ENCODE peak calls at places on chromosomes 3 and 15, in six cellular contexts. U is A549, R is right lobe of liver, G is body of pancreas, Y is heart left ventricle, K is upper lobe of left lung. P is an unnamed sample. For H3K4me1, the result is how much of the 10 kb centered on the place peaks cover.

GRCh38 chr15:39083213-39083612 is 497.7 kb upstream of the THBS1 start:
- ATAC-seq in U (no peak), R (no peak), G (no peak), Y (no peak), K (peak), P (no peak)

GRCh38 chr15:80710635-80711553 is 15.8 kb downstream of the ABHD17C start:
- ATAC-seq in U (no peak), R (no peak), G (no peak), Y (no peak), K (no peak), P (no peak)

GRCh38 chr3:52704611-52705437 is 767 bp downstream of the GLT8D1 start:
- ATAC-seq in U (peak), R (peak), G (no peak), Y (peak), K (peak), P (peak)

GRCh38 chr3:31102196-31102879 is 207.9 kb upstream of the GADL1 start:
- ATAC-seq in U (no peak), R (no peak), G (no peak), Y (no peak), K (no peak), P (no peak)

GRCh38 chr3:65439641-65440040 is 599.1 kb downstream of the MAGI1 start:
- ATAC-seq in U (peak), R (peak), G (peak), Y (peak), K (peak), P (peak)

GRCh38 chr3:16365454-16366128 is 100.6 kb downstream of the OXNAD1 start:
- ATAC-seq in U (no peak), R (no peak), G (no peak), Y (no peak), K (no peak), P (no peak)

GRCh38 chr15:65421360-65422215 is 1.2 kb downstream of the IGDCC4 start:
- ATAC-seq in U (no peak), R (peak), G (peak), Y (no peak), K (peak), P (peak)

GRCh38 chr3:14573706-14574105 is 33.6 kb upstream of the GRIP2 start:
- ATAC-seq in U (no peak), R (no peak), G (no peak), Y (no peak), K (no peak), P (no peak)

GRCh38 chr3:11154953-11155325 is 646 bp downstream of the HRH1 start:
- ATAC-seq in U (peak), R (no peak), G (no peak), Y (no peak), K (peak), P (peak)

GRCh38 chr15:65517866-65518207 is 348 bp upstream of the DPP8 start:
- ATAC-seq in U (peak), R (no peak), G (no peak), Y (no peak), K (no peak), P (no peak)

GRCh38 chr3:128748527-128748926 is 22.5 kb downstream of the RAB7A start:
- ATAC-seq in U (no peak), R (no peak), G (no peak), Y (no peak), K (peak), P (no peak)

GRCh38 chr15:56464893-56465520 is at the start of gene MNS1:
- ATAC-seq in U (peak), R (peak), G (peak), Y (peak), K (peak), P (peak)

GRCh38 chr15:96330450-96331140 is at the start of gene NR2F2:
- ATAC-seq in U (peak), R (peak), G (peak), Y (peak), K (peak), P (peak)
- H3K4me1 ChIP-seq in U (under half), R (under half), G (under half), Y (under half), K (under half), P (under half)

GRCh38 chr3:146165370-146165769 is 4.4 kb upstream of the PLOD2 start:
- ATAC-seq in U (no peak), R (no peak), G (no peak), Y (no peak), K (peak), P (no peak)
- TF ChIP-seq POLR2A in U (no peak), R (no peak), G (no peak), Y (no peak), K (no peak), P (no peak)

DNA sequence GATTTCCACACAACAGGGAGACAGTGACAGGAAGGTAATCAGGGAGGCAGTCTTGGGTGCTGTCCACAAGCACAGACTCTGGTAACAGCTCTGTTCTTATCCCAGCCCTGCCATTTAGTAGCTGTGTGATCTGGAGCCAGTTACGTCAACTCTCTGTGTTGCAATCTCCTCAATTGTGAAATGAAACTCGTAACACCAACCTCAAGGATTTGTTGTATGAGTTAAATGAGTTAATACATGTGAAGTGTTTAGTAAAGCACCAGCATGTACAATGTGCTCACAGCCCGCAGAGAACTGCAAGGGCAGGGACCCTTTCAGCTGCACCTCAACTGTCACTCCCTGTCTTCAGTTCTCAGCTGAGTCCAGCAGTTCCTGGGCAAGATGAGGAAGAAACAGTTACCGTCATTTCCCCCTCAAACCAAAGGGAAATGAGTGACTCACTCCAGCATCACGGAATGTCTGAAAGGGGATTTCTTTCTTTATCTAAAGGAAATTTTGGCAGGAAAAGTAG is 39.8 kb upstream of the MB21D2 start:
- ATAC-seq in U (peak), R (peak), G (peak), Y (peak), K (peak), P (peak)
- H3K27ac ChIP-seq in U (peak), R (no peak), G (no peak), Y (peak), K (peak), P (peak)

DNA sequence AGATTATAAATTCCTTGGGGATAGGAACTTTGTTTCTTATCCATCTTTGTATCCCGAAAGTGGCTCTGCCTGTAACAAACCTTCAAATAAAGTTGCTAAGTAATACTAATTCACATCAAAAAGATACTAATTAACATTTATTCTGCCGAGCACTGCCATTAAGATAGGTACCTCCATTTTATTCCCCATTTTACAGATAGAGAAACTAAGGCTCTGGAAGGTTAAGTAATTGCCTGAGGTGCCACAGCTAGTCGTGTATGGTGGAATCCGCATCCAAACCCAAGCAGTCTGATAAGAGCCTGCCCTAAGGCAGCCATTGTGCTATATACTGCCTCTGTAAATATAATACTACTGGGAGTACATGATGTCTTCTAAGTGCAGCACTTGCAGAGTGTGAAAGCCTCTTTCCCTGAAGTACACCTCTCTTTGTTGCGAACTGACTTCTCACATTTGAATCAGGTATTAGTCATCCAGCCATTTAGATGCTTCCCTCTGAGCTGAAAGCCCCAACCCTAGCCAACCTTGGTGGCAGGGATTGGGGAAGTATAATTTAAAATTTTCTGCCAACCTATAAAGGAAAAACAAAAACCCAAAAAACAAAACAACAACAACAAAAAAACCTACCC is 78.5 kb upstream of the CHD2 start:
- ATAC-seq in U (no peak), R (no peak), G (no peak), Y (no peak), K (no peak), P (no peak)
- H3K4me1 ChIP-seq in U (half or more), R (under half), G (under half), Y (under half), K (under half), P (under half)

GRCh38 chr3:127672429-127673190 is at the start of gene ABTB1:
- ATAC-seq in U (peak), R (peak), G (peak), Y (peak), K (peak), P (peak)
- TF ChIP-seq POLR2A in U (peak), R (peak), G (peak), Y (no peak), K (peak), P (peak)

P was measured in gastroesophageal sphincter.